ENCODE peak calls at places on chromosomes 5 and 9, in four cellular contexts. E is GM12878, K is HepG2, H is K562. T is an unnamed sample.

GRCh38 chr5:98777295-98777694 is 3.8 kb downstream of the RGMB start:
- DNase-seq in E (no peak), H (no peak), K (no peak), T (no peak)

GRCh38 chr5:149962040-149962439 is 1.5 kb downstream of the SLC26A2 start:
- DNase-seq in H (peak), K (peak), E (no peak), T (no peak)

GRCh38 chr5:136038635-136039034 is 9.8 kb downstream of the TGFBI start:
- DNase-seq in H (no peak), E (no peak), K (no peak), T (no peak)

GRCh38 chr5:164235176-164235914 is 729.9 kb downstream of the MAT2B start:
- DNase-seq in E (no peak), K (no peak), H (no peak), T (no peak)

GRCh38 chr9:22030101-22030598 is 21.0 kb upstream of the CDKN2B start:
- DNase-seq in K (peak), E (no peak), H (no peak), T (no peak)

GRCh38 chr5:150918613-150919012 is 13.8 kb upstream of the ZNF300 start:
- DNase-seq in H (no peak), K (no peak), E (no peak), T (no peak)

GRCh38 chr9:137435381-137435891 is 5.7 kb downstream of the ENTPD8 start:
- DNase-seq in H (no peak), K (no peak), E (no peak), T (no peak)

GRCh38 chr9:6955251-6955921 is 197.6 kb downstream of the KDM4C start:
- DNase-seq in K (peak), H (peak), E (no peak), T (no peak)

GRCh38 chr9:29285818-29286217 is 1712.5 kb upstream of the C9orf72 start:
- DNase-seq in H (no peak), K (no peak), E (no peak), T (no peak)

GRCh38 chr5:175235251-175235963 is 208.6 kb downstream of the DRD1 start:
- DNase-seq in K (no peak), E (no peak), H (no peak), T (no peak)

GRCh38 chr5:29016067-29016466 is 1977.7 kb upstream of the CDH9 start:
- DNase-seq in K (no peak), H (no peak), E (no peak), T (no peak)

GRCh38 chr5:54630738-54631369 is 113.3 kb downstream of the SNX18 start:
- DNase-seq in K (no peak), E (no peak), H (no peak), T (no peak)

GRCh38 chr9:127667127-127667844 is 39.5 kb upstream of the CFAP157 start:
- DNase-seq in K (no peak), H (no peak), E (no peak), T (no peak)
- TF ChIP-seq GABPA in K (no peak), H (no peak), E (no peak), T (no peak)

DNA sequence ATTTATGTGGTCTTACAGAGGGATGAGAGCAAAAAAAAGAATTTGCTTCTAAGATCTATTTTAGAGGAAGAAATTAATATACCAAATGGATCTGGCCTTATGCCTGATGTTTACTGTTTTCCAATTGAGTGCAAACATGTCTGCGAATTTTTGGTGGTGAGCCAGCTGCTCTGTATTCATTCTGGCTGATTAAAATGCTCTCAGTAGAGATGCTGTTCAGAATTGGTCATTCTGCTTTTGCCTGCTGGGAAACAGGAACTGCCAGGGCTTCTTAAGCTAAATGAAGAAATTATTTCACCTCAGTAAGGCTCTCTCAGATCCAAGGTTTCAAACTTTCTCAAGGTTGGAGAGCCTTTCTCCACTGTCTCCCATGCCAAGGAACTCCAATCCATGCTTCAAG is 132.0 kb upstream of the SV2C start:
- DNase-seq in H (no peak), K (no peak), E (no peak), T (no peak)
- TF ChIP-seq GABPA in H (no peak), K (no peak), E (no peak), T (no peak)

GRCh38 chr5:74641014-74641777 is 668 bp upstream of the ENC1 start:
- DNase-seq in E (no peak), K (peak), H (peak), T (no peak)
- TF ChIP-seq GABPA in E (no peak), K (no peak), H (no peak), T (no peak)

DNA sequence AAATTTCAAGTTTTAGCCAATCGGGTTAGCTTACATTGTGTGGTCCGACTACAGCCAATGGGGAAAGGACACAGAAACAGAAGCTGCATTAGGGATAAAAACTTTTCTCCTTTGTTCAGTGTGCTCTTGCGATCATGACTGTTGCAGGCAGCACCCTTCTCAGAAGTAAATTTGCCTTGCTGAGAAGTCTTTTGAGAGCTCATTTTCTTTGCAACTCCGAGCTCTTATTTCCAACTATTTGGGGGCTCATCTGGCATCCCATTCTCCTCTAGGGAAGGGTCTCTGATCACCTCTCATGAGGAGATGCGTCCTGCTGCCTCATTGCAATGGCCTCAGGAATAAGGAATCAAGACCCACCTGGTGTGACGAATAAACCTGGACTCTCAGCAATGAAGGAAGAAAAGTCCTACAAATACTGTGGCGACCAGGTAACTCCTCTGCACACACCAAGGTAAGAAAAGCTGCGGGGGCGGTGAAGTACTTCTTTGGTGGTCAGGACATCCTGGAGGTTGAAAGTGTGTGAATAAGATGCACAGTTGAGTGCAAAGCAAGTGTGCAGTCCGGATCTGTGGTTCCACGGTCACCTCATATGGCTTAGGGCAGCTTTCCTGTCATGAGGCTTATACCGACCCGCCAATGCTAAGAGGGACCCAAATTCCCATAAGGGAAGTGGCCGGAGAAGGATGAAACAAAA is 20.4 kb downstream of the CNOT8 start:
- DNase-seq in H (no peak), K (no peak), E (no peak), T (no peak)
- TF ChIP-seq GABPA in H (no peak), K (no peak), E (no peak), T (no peak)

GRCh38 chr9:134539613-134540012 is 102.0 kb upstream of the COL5A1 start:
- DNase-seq in H (no peak), E (no peak), K (no peak), T (no peak)
- TF ChIP-seq GABPA in H (no peak), E (no peak), K (no peak), T (no peak)

GRCh38 chr5:40790947-40791593 is 7.1 kb downstream of the PRKAA1 start:
- DNase-seq in E (no peak), H (no peak), K (peak), T (no peak)

GRCh38 chr5:40797273-40798011 is 732 bp downstream of the PRKAA1 start:
- DNase-seq in E (peak), K (no peak), H (peak), T (peak)

GRCh38 chr5:40787986-40788385 is 10.2 kb downstream of the PRKAA1 start:
- DNase-seq in E (no peak), K (no peak), H (no peak), T (no peak)

GRCh38 chr5:40796487-40796889 is 1.7 kb downstream of the PRKAA1 start:
- DNase-seq in K (no peak), H (no peak), E (no peak), T (no peak)

DNA sequence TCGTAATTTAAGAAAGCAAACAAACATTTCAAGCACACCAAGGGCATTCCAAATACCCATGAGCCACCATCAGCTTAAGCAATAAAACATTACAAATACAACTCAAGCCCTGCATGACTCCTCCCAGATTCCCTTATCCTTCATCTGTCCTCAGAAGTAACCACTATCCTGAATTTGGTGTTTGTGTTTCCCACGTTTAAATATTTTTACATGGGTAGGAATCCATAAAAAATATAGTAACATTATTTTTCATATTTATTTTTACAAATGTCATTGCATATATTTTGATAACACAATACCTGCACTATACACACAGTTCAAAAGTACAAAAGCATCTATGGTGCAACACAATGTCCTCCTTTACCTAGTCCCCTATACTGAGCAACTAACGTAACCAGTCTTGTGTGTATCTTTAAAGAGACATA is 6.4 kb downstream of the PRKAA1 start:
- DNase-seq in K (peak), E (no peak), H (peak), T (no peak)
- TF ChIP-seq GABPA in K (no peak), E (no peak), H (no peak), T (no peak)

GRCh38 chr5:14467886-14468285 is 113.7 kb upstream of the OTULINL start:
- DNase-seq in K (no peak), H (no peak), E (no peak), T (no peak)
- TF ChIP-seq GABPA in K (no peak), H (no peak), E (no peak), T (no peak)

GRCh38 chr5:172857982-172858381 is 23.9 kb downstream of the ERGIC1 start:
- DNase-seq in K (no peak), H (no peak), E (no peak), T (no peak)
- TF ChIP-seq GABPA in K (no peak), H (no peak), E (no peak), T (no peak)

GRCh38 chr9:129007766-129008468 is 20.2 kb downstream of the SH3GLB2 start:
- DNase-seq in E (no peak), H (no peak), K (no peak), T (no peak)

GRCh38 chr9:129006328-129007034 is 21.6 kb downstream of the SH3GLB2 start:
- DNase-seq in H (peak), E (no peak), K (peak), T (peak)

GRCh38 chr9:129007035-129007765 is 20.9 kb downstream of the SH3GLB2 start:
- DNase-seq in E (no peak), H (no peak), K (no peak), T (no peak)

GRCh38 chr9:129002989-129003388 is 25.1 kb downstream of the SH3GLB2 start:
- DNase-seq in H (no peak), E (no peak), K (no peak), T (no peak)

GRCh38 chr9:129005336-129005997 is 22.7 kb downstream of the SH3GLB2 start:
- DNase-seq in H (no peak), K (no peak), E (no peak), T (no peak)
- TF ChIP-seq GABPA in H (no peak), K (no peak), E (no peak), T (no peak)

GRCh38 chr5:83249156-83249555 is 171.8 kb downstream of the XRCC4 start:
- DNase-seq in H (no peak), K (no peak), E (no peak), T (no peak)
- TF ChIP-seq GABPA in H (no peak), K (no peak), E (no peak), T (no peak)